ENCODE peak calls at places on chromosomes 6 and 20, in eight cellular contexts. T, W, K, S, I, E, A and B are unnamed samples.

GRCh38 chr6:156449128-156449527 is 328.1 kb upstream of the ARID1B start:
- DNase-seq in S (no peak), E (no peak), A (no peak), T (no peak), K (no peak), W (no peak), I (no peak), B (no peak)

GRCh38 chr6:27668442-27669275 is 195.8 kb upstream of the ZNF184 start:
- DNase-seq in T (no peak), W (no peak), I (no peak), E (no peak), A (peak), S (peak), K (peak), B (no peak)

GRCh38 chr6:114989279-114989964 is 646.6 kb upstream of the HS3ST5 start:
- DNase-seq in I (no peak), S (no peak), E (no peak), A (no peak), T (no peak), K (no peak), W (no peak), B (no peak)

GRCh38 chr6:73050706-73051105 is 174.6 kb downstream of the KHDC1L start:
- DNase-seq in A (no peak), W (no peak), I (no peak), T (no peak), S (no peak), K (no peak), E (no peak), B (no peak)

GRCh38 chr6:157762636-157763035 is 60.4 kb upstream of the SNX9 start:
- DNase-seq in I (no peak), S (no peak), A (peak), E (no peak), W (no peak), K (no peak), T (no peak), B (no peak)

GRCh38 chr6:42129360-42129676 is 13.1 kb downstream of the C6orf132 start:
- DNase-seq in K (no peak), W (no peak), I (no peak), E (no peak), T (no peak), S (no peak), A (no peak), B (no peak)

GRCh38 chr20:21102252-21102609 is 3.9 kb downstream of the LINC00237 start:
- DNase-seq in A (no peak), I (no peak), K (no peak), S (no peak), E (no peak), T (no peak), W (peak), B (peak)

GRCh38 chr6:12761376-12762115 is 45.0 kb downstream of the PHACTR1 start:
- DNase-seq in E (no peak), T (peak), S (no peak), I (no peak), A (no peak), W (no peak), K (no peak), B (no peak)

GRCh38 chr20:23242104-23242503 is 108.5 kb upstream of the NXT1 start:
- DNase-seq in E (no peak), I (no peak), S (no peak), W (no peak), T (no peak), K (no peak), A (no peak), B (no peak)

GRCh38 chr20:23628402-23629016 is 9.2 kb downstream of the CST3 start:
- DNase-seq in I (no peak), K (no peak), E (no peak), W (no peak), T (no peak), S (no peak), A (no peak), B (no peak)

GRCh38 chr20:24622856-24623255 is 153.4 kb downstream of the SYNDIG1 start:
- DNase-seq in W (no peak), S (no peak), E (no peak), A (no peak), T (no peak), I (no peak), K (no peak), B (no peak)

GRCh38 chr6:43386492-43386891 is 17.0 kb upstream of the ZNF318 start:
- DNase-seq in S (no peak), E (no peak), I (no peak), A (no peak), K (peak), W (no peak), T (no peak), B (no peak)

GRCh38 chr20:36162272-36162966 is 7.9 kb downstream of the EPB41L1 start:
- DNase-seq in A (no peak), T (no peak), I (no peak), K (no peak), S (peak), E (no peak), W (no peak), B (no peak)

GRCh38 chr6:72950114-72950860 is 275.0 kb downstream of the KHDC1L start:
- DNase-seq in A (no peak), K (peak), S (no peak), T (peak), I (no peak), W (no peak), E (no peak), B (no peak)

GRCh38 chr6:11366183-11366933 is 133.9 kb upstream of the NEDD9 start:
- DNase-seq in I (peak), W (no peak), T (no peak), K (no peak), A (no peak), S (no peak), E (no peak), B (no peak)

GRCh38 chr20:33474097-33474846 is 15.6 kb upstream of the CBFA2T2 start:
- DNase-seq in K (no peak), I (no peak), E (no peak), A (no peak), T (no peak), W (no peak), S (no peak), B (no peak)

GRCh38 chr6:108117427-108118358 is 43.2 kb upstream of the OSTM1 start:
- DNase-seq in I (no peak), E (no peak), W (no peak), K (peak), S (no peak), A (no peak), T (no peak), B (no peak)

GRCh38 chr6:130372786-130373185 is 7.0 kb downstream of the TMEM200A start:
- DNase-seq in E (no peak), K (no peak), A (no peak), I (no peak), W (no peak), T (no peak), S (no peak), B (no peak)

GRCh38 chr6:46325561-46326525 is 155.1 kb upstream of the ENPP5 start:
- DNase-seq in S (peak), K (no peak), A (peak), T (peak), W (peak), E (no peak), I (no peak), B (peak)

GRCh38 chr6:113461153-113461897 is 395.8 kb upstream of the MARCKS start:
- DNase-seq in W (no peak), T (no peak), K (no peak), I (no peak), E (no peak), S (no peak), A (no peak), B (no peak)

GRCh38 chr20:53586640-53587039 is 7.0 kb downstream of the ZNF217 start:
- DNase-seq in I (no peak), T (no peak), S (no peak), A (no peak), W (no peak), E (no peak), K (no peak), B (no peak)

GRCh38 chr20:59939052-59939878 is 840 bp downstream of the PPP1R3D start:
- DNase-seq in A (no peak), W (no peak), E (no peak), S (no peak), T (no peak), K (no peak), I (no peak), B (no peak)

GRCh38 chr6:23874985-23875384 is 251.0 kb upstream of the NRSN1 start:
- DNase-seq in A (no peak), T (no peak), E (no peak), W (no peak), K (no peak), I (no peak), S (no peak), B (no peak)